ENCODE peak calls at places on chromosomes 3 and 15, in six cellular contexts. Q is B cell, R is pancreas, V is WERI-Rb-1, L is left ventricle myocardium inferior, T is HFF-Myc. A is an unnamed sample.

GRCh38 chr3:69079269-69080159 is 651 bp downstream of the UBA3 start:
- DNase-seq in Q (peak), R (peak), V (peak), L (no peak), T (no peak), A (no peak)

GRCh38 chr15:66833372-66833771 is 131.3 kb downstream of the SMAD6 start:
- DNase-seq in Q (peak), R (no peak), V (no peak), L (no peak), T (no peak), A (no peak)

GRCh38 chr3:143120716-143121239 is 1.2 kb downstream of the CHST2 start:
- DNase-seq in Q (peak), R (no peak), V (peak), L (no peak), T (no peak), A (peak)

GRCh38 chr15:98878172-98878571 is 129.4 kb downstream of the PGPEP1L start:
- DNase-seq in Q (no peak), R (no peak), V (no peak), L (no peak), T (no peak), A (no peak)

GRCh38 chr3:101574388-101575156 is 592 bp downstream of the PCNP start:
- DNase-seq in Q (no peak), R (peak), V (peak), L (peak), T (peak), A (peak)

GRCh38 chr15:59168536-59168935 is 38.1 kb upstream of the LDHAL6B start:
- DNase-seq in Q (no peak), R (no peak), V (no peak), L (no peak), T (no peak), A (no peak)

GRCh38 chr3:52452570-52453221 is 1.1 kb downstream of the TNNC1 start:
- DNase-seq in Q (no peak), R (no peak), V (no peak), L (peak), T (no peak), A (no peak)

GRCh38 chr3:11155341-11156025 is 1.2 kb downstream of the HRH1 start:
- DNase-seq in Q (peak), R (peak), V (peak), L (peak), T (peak), A (no peak)

GRCh38 chr3:156655819-156656566 is 18.4 kb upstream of the TIPARP start:
- DNase-seq in Q (no peak), R (no peak), V (no peak), L (no peak), T (no peak), A (peak)

GRCh38 chr3:45957606-45958005 is 14.3 kb downstream of the CXCR6 start:
- DNase-seq in Q (no peak), R (no peak), V (no peak), L (no peak), T (no peak), A (no peak)

GRCh38 chr15:85834651-85835050 is 39.9 kb upstream of the KLHL25 start:
- DNase-seq in Q (no peak), R (no peak), V (no peak), L (no peak), T (no peak), A (no peak)

GRCh38 chr15:26702381-26702780 is 70.5 kb downstream of the GABRB3 start:
- DNase-seq in Q (no peak), R (no peak), V (no peak), L (no peak), T (no peak), A (no peak)

GRCh38 chr3:142459929-142460328 is 12.1 kb upstream of the XRN1 start:
- DNase-seq in Q (no peak), R (no peak), V (no peak), L (no peak), T (no peak), A (no peak)

GRCh38 chr15:45635191-45635638 is 386 bp downstream of the SQOR start:
- DNase-seq in Q (peak), R (peak), V (no peak), L (peak), T (no peak), A (peak)

GRCh38 chr15:22796079-22796478 is 9.6 kb downstream of the NIPA1 start:
- DNase-seq in Q (no peak), R (no peak), V (no peak), L (no peak), T (no peak), A (no peak)

GRCh38 chr15:59879506-59879905 is 124.6 kb upstream of the FOXB1 start:
- DNase-seq in Q (no peak), R (no peak), V (no peak), L (no peak), T (no peak), A (no peak)

GRCh38 chr3:354433-354832 is 157.9 kb downstream of the CHL1 start:
- DNase-seq in Q (peak), R (peak), V (peak), L (no peak), T (peak), A (peak)

GRCh38 chr3:71468311-71469130 is 115.0 kb downstream of the FOXP1 start:
- DNase-seq in Q (no peak), R (no peak), V (no peak), L (no peak), T (no peak), A (no peak)

GRCh38 chr15:28936481-28936881 is 50.7 kb downstream of the APBA2 start:
- DNase-seq in Q (no peak), R (no peak), V (no peak), L (no peak), T (no peak), A (no peak)

GRCh38 chr3:126267169-126267975 is 87.0 kb upstream of the ALDH1L1 start:
- DNase-seq in Q (no peak), R (peak), V (no peak), L (peak), T (peak), A (no peak)

DNA sequence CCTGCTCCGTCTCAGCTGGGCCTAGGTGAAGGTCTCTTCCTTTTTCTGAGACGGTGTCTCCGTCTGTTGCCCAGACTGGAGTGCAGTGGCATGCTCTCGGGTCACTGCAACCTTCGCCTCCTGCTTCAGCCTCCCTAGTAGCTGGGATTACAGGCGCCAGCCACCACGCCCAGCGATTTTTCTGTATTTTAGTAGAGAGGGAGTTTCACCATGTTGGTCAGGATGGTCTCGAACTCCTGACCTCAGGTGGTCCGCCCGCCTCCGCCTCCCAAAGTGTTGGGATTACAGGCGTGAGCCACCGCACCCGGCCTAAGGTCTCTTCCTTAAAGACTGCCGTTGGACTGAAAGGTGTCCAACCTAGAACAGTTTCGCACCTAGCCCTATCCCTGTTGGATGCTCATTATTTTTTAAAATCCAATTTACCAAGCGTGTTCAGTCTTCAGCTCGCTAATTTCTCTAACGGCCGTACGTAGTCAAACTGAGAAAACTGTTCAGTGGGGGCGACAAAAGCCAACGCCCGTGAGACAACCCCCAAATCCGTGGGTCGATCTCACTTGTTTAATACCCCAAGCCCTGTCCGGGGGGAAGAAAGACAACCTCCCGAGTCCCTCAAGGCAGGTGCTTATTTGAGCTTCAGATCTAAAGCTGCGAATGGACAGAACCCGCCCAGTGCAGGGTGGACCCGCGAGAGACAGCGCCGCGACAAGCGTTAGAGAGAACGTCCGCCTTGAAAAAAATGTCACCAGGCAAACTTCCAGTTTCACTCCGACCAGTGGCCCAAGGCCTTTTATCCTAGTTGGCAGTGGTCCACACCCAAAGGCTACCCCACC is 986 bp upstream of the OXSR1 start:
- DNase-seq in Q (no peak), R (peak), V (no peak), L (no peak), T (no peak), A (no peak)
- TF ChIP-seq CTCF in Q (no peak), R (no peak), V (no peak), L (no peak), T (no peak), A (no peak)

DNA sequence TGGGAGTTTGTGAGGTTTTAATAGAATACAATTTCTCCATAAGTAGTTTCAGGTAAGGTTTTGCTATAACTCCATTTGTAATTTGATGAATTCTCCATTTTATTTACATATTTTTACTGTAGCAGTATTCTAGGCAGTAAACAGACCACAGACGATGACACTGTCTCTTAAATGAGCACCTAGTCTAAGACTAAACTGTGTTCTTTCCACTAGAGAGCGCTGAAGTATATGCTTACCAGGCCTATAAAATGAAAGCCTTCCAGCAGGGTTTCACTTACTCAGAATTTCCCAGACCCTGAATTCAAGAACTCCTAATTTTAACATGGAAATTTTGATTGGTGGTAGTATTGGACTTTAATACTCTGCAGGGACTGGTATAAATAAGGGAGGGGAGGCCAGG is 41.6 kb downstream of the POLG start:
- DNase-seq in Q (no peak), R (no peak), V (no peak), L (no peak), T (no peak), A (no peak)
- TF ChIP-seq CTCF in Q (no peak), R (no peak), V (no peak), L (no peak), T (no peak), A (no peak)

GRCh38 chr3:54888162-54888561 is 39.7 kb downstream of the LRTM1 start:
- DNase-seq in Q (no peak), R (no peak), V (no peak), L (no peak), T (no peak), A (no peak)

GRCh38 chr3:54889731-54890130 is 38.1 kb downstream of the LRTM1 start:
- DNase-seq in Q (no peak), R (no peak), V (no peak), L (no peak), T (no peak), A (no peak)

GRCh38 chr3:54888873-54889272 is 39.0 kb downstream of the LRTM1 start:
- DNase-seq in Q (no peak), R (no peak), V (no peak), L (no peak), T (no peak), A (no peak)

GRCh38 chr3:54892168-54892567 is 35.7 kb downstream of the LRTM1 start:
- DNase-seq in Q (no peak), R (no peak), V (no peak), L (no peak), T (no peak), A (no peak)

DNA sequence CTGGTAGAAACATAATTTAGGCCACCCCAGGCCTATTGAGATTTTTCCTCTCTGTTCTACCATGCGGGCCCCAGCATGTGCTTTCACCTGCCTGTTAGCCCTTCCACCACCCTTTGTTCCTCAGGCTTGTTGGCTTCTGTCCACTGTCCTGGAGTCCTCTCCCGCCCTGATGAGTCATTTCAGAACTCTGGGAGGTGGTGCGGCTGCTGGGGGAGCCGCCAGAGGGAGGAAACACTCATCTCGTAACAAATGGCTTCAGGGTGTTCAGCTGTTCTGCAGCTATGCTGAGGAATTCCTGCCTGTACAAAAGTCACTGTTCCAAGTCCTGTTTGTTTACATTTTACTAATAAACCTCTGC is 36.3 kb downstream of the LRTM1 start:
- DNase-seq in Q (no peak), R (peak), V (no peak), L (peak), T (peak), A (no peak)
- TF ChIP-seq CTCF in Q (no peak), R (no peak), V (no peak), L (peak), T (peak), A (no peak)

GRCh38 chr3:184227481-184227935 is 1.9 kb upstream of the VWA5B2 start:
- DNase-seq in Q (peak), R (peak), V (peak), L (no peak), T (no peak), A (peak)
- TF ChIP-seq CTCF in Q (peak), R (peak), V (peak), L (peak), T (peak), A (peak)

GRCh38 chr15:70323111-70323851 is 225.6 kb upstream of the TLE3 start:
- DNase-seq in Q (no peak), R (no peak), V (peak), L (peak), T (no peak), A (no peak)
- TF ChIP-seq CTCF in Q (no peak), R (no peak), V (no peak), L (no peak), T (no peak), A (no peak)

DNA sequence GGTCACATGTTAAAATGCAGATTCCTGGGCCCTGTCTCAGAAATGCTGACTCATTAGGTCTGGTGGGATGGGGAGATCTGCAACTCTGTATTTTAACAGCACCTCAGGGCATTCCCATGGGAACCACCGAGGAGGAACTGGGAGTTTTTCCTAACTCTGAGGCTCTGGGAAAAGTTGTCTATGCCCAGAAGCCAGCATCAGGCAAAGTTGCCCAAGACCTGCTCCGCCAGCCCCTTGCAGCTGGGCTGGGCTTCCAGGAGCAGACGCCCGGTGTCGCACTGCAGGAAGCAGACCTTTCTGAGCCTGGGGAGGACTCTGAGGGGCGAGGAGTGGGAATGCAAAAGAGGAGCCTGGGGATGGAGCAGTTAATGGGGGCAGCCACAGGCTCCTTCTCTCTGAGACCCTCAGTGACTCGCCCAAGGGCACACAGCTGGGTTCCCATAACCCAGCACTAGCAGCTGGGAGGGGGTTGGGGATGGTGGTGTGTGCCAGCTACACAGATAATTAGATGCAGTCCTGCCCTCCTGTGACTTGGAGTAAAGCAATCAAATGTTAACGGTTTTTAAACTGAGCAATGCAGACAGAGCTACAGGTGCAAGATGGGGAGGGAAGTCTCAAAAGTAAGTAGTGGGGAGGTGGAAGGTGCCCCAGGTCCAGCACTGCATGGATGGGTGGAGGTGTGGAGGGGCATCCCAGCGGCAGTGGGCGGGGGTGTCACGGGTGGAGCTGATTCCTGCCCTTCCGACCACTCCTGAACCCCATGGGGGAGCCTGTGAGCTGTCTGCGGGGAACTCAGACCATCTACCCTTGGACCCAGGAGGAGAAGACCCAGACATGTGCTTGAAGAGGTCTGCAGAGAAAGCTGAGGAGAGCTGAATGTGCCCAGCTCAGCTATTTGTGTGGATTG is 100.4 kb downstream of the LSM3 start:
- DNase-seq in Q (no peak), R (no peak), V (peak), L (no peak), T (no peak), A (no peak)
- TF ChIP-seq CTCF in Q (no peak), R (no peak), V (peak), L (no peak), T (no peak), A (no peak)

DNA sequence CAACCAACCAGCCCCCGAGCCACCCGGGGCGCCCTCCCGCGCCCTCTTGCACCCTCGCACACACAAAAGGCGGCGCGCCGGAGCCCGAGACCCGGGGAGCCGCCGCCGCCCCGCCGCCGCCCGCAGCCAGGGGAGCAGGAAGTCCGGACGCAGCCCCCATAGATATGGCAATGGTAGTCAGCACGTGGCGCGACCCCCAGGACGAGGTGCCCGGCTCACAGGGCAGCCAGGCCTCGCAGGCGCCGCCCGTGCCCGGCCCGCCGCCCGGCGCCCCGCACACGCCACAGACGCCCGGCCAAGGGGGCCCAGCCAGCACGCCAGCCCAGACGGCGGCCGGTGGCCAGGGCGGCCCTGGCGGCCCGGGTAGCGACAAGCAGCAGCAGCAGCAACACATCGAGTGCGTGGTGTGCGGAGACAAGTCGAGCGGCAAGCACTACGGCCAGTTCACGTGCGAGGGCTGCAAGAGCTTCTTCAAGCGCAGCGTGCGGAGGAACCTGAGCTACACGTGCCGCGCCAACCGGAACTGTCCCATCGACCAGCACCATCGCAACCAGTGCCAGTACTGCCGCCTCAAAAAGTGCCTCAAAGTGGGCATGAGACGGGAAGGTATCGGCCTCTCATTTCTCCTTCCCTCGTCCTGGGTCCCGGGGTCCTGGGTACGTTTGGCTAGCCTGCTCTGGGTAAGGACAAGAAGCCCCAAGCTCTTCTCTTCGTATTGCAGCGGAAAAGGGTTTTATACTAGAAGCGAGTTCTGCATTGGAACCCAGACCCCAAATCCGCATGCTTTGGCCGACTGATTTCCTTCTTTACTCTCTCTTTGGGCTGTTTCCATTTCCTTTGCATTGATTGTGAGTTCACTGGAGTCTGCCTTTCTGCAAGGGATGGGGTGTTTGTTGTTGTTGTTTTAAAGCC is 1.7 kb downstream of the NR2F2 start:
- DNase-seq in Q (no peak), R (peak), V (no peak), L (no peak), T (no peak), A (peak)
- TF ChIP-seq CTCF in Q (no peak), R (no peak), V (no peak), L (no peak), T (no peak), A (no peak)

DNA sequence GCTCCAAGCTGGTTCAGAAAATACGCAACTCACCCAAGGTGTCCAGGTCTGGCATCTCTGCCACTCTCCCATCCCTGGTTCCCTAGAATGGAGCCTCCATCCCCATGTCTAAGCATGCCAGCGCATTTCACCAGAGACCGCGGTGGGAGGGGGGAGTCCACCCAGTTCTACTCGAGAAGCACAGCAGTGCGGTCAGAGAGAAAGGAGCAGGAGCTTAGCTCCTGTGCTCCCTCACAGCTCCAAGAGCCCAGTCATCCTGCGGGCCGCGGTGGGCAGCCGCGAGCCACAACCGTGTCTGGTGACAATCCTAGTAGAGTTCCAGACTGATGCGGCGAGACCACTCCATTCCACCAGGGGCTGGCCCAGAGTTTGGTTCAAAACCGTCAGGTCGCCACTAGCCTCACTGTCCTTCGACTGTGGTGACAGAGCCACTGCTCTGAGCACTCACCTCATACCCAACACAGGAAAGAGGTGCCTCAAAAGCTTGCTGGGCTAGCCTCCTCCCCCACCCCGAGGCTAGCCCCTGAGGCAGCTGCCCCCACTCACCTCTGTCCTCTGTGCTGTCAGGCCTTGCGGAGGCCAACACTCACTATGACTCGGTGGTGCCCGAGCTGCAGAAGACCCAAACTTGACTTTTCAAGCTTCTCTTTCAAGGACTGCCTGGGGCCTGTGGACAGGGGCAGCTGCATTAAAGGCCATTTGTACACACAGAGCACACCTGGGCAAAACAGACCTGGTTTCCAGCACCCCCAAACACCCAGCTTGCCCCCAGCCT is 185.4 kb downstream of the XXYLT1 start:
- DNase-seq in Q (no peak), R (no peak), V (no peak), L (peak), T (no peak), A (no peak)
- TF ChIP-seq CTCF in Q (no peak), R (no peak), V (no peak), L (no peak), T (no peak), A (no peak)

GRCh38 chr15:69380726-69381105 is 33.4 kb upstream of the KIF23 start:
- DNase-seq in Q (no peak), R (no peak), V (no peak), L (no peak), T (no peak), A (no peak)
- TF ChIP-seq CTCF in Q (no peak), R (no peak), V (no peak), L (no peak), T (no peak), A (no peak)

GRCh38 chr3:187974857-187975257 is 179.1 kb upstream of the LPP start:
- DNase-seq in Q (peak), R (no peak), V (no peak), L (no peak), T (no peak), A (no peak)
- TF ChIP-seq CTCF in Q (peak), R (no peak), V (no peak), L (peak), T (no peak), A (no peak)

A was measured in GM13977.